ENCODE peak calls at places on chromosomes 3 and 15, in five cellular contexts. One of them, this sample, is unnamed.

GRCh38 chr15:39774688-39775267 is 7.9 kb downstream of the FSIP1 start:
- DNase-seq in EL: no peak
- DNase-seq in ELF-1: no peak
- DNase-seq in HL-60: peak
- DNase-seq in neuronal stem cell: no peak
- DNase-seq in this sample: no peak

GRCh38 chr3:64163019-64163754 is 62.1 kb downstream of the PRICKLE2 start:
- DNase-seq in EL: no peak
- DNase-seq in ELF-1: no peak
- DNase-seq in HL-60: no peak
- DNase-seq in neuronal stem cell: no peak
- DNase-seq in this sample: no peak

GRCh38 chr3:178496911-178497310 is 39.3 kb upstream of the KCNMB2 start:
- DNase-seq in EL: no peak
- DNase-seq in ELF-1: no peak
- DNase-seq in HL-60: no peak
- DNase-seq in neuronal stem cell: no peak
- DNase-seq in this sample: no peak

GRCh38 chr15:94300612-94301011 is 69.3 kb downstream of the MCTP2 start:
- DNase-seq in EL: no peak
- DNase-seq in ELF-1: no peak
- DNase-seq in HL-60: no peak
- DNase-seq in neuronal stem cell: no peak
- DNase-seq in this sample: no peak

GRCh38 chr15:84023636-84024035 is 211.9 kb upstream of the GOLGA6L4 start:
- DNase-seq in EL: peak
- DNase-seq in ELF-1: no peak
- DNase-seq in HL-60: peak
- DNase-seq in neuronal stem cell: no peak
- DNase-seq in this sample: peak

GRCh38 chr3:12638105-12638504 is 25.8 kb downstream of the RAF1 start:
- DNase-seq in EL: peak
- DNase-seq in ELF-1: no peak
- DNase-seq in HL-60: no peak
- DNase-seq in neuronal stem cell: no peak
- DNase-seq in this sample: no peak

GRCh38 chr3:32414527-32415202 is 23.0 kb downstream of the CMTM7 start:
- DNase-seq in EL: peak
- DNase-seq in ELF-1: no peak
- DNase-seq in HL-60: peak
- DNase-seq in neuronal stem cell: no peak
- DNase-seq in this sample: no peak

GRCh38 chr3:72756900-72757299 is 91.3 kb downstream of the SHQ1 start:
- DNase-seq in EL: no peak
- DNase-seq in ELF-1: no peak
- DNase-seq in HL-60: peak
- DNase-seq in neuronal stem cell: no peak
- DNase-seq in this sample: no peak

GRCh38 chr3:28267984-28268849 is 26.8 kb downstream of the CMC1 start:
- DNase-seq in EL: no peak
- DNase-seq in ELF-1: no peak
- DNase-seq in HL-60: no peak
- DNase-seq in neuronal stem cell: no peak
- DNase-seq in this sample: no peak

GRCh38 chr15:59200560-59200959 is 6.1 kb upstream of the LDHAL6B start:
- DNase-seq in EL: peak
- DNase-seq in ELF-1: no peak
- DNase-seq in HL-60: no peak
- DNase-seq in neuronal stem cell: no peak
- DNase-seq in this sample: no peak

GRCh38 chr3:104629038-104629437 is 737.7 kb upstream of the ALCAM start:
- DNase-seq in EL: peak
- DNase-seq in ELF-1: no peak
- DNase-seq in HL-60: no peak
- DNase-seq in neuronal stem cell: no peak
- DNase-seq in this sample: no peak

GRCh38 chr3:161066926-161067325 is 38.2 kb downstream of the B3GALNT1 start:
- DNase-seq in EL: no peak
- DNase-seq in ELF-1: no peak
- DNase-seq in HL-60: peak
- DNase-seq in neuronal stem cell: no peak
- DNase-seq in this sample: no peak

This sample was measured in NT2/D1.